ENCODE peak calls at places on chromosomes 2 and 18, in four cellular contexts. K, J, V and S are unnamed samples.

GRCh38 chr2:30191831-30192271 is 39.5 kb upstream of the LBH start:
- DNase-seq in K (no peak), J (no peak), V (no peak), S (peak)

GRCh38 chr2:150232871-150233270 is 254.6 kb downstream of the RND3 start:
- DNase-seq in K (no peak), J (no peak), V (no peak), S (no peak)

GRCh38 chr2:45889053-45889452 is 237.6 kb downstream of the PRKCE start:
- DNase-seq in K (no peak), J (peak), V (no peak), S (peak)

GRCh38 chr18:111292-112014 is 46.9 kb upstream of the USP14 start:
- DNase-seq in K (peak), J (peak), V (peak), S (peak)

GRCh38 chr2:33484042-33484621 is 7.7 kb downstream of the RASGRP3 start:
- DNase-seq in K (no peak), J (no peak), V (no peak), S (no peak)

GRCh38 chr2:209579236-209579749 is 155.4 kb downstream of the MAP2 start:
- DNase-seq in K (peak), J (peak), V (no peak), S (no peak)

GRCh38 chr2:164737612-164738081 is 104.0 kb downstream of the COBLL1 start:
- DNase-seq in K (peak), J (peak), V (peak), S (peak)

GRCh38 chr2:233810385-233810784 is 32.3 kb downstream of the MROH2A start:
- DNase-seq in K (no peak), J (no peak), V (no peak), S (no peak)

GRCh38 chr2:95232232-95232631 is 24.9 kb downstream of the ZNF892 start:
- DNase-seq in K (no peak), J (no peak), V (no peak), S (no peak)

GRCh38 chr2:25895620-25896019 is 17.3 kb upstream of the ASXL2 start:
- DNase-seq in K (no peak), J (no peak), V (no peak), S (no peak)

GRCh38 chr2:10504370-10504993 is 56.4 kb upstream of the ODC1 start:
- DNase-seq in K (no peak), J (no peak), V (no peak), S (no peak)

GRCh38 chr18:62809900-62810299 is 94.6 kb downstream of the PHLPP1 start:
- DNase-seq in K (no peak), J (no peak), V (peak), S (no peak)

GRCh38 chr2:129934044-129934822 is 45.2 kb upstream of the RAB6C start:
- DNase-seq in K (peak), J (peak), V (no peak), S (no peak)

GRCh38 chr2:37349376-37349775 is 4.9 kb downstream of the QPCT start:
- DNase-seq in K (no peak), J (no peak), V (peak), S (no peak)

GRCh38 chr2:10534514-10535250 is 86.6 kb upstream of the ODC1 start:
- DNase-seq in K (no peak), J (no peak), V (peak), S (no peak)

GRCh38 chr2:11395389-11395788 is 51.0 kb upstream of the ROCK2 start:
- DNase-seq in K (no peak), J (no peak), V (no peak), S (no peak)

GRCh38 chr2:26654061-26654340 is 12.8 kb upstream of the CIB4 start:
- DNase-seq in K (no peak), J (no peak), V (no peak), S (no peak)

GRCh38 chr18:54736981-54737380 is 91.3 kb upstream of the RAB27B start:
- DNase-seq in K (no peak), J (no peak), V (no peak), S (no peak)

GRCh38 chr18:43596106-43596712 is 318.9 kb upstream of the SYT4 start:
- DNase-seq in K (peak), J (no peak), V (peak), S (no peak)

GRCh38 chr2:157443795-157444642 is at the start of gene CYTIP:
- DNase-seq in K (no peak), J (no peak), V (no peak), S (no peak)

GRCh38 chr18:32289480-32290075 is 99.7 kb downstream of the MEP1B start:
- DNase-seq in K (peak), J (peak), V (peak), S (peak)

DNA sequence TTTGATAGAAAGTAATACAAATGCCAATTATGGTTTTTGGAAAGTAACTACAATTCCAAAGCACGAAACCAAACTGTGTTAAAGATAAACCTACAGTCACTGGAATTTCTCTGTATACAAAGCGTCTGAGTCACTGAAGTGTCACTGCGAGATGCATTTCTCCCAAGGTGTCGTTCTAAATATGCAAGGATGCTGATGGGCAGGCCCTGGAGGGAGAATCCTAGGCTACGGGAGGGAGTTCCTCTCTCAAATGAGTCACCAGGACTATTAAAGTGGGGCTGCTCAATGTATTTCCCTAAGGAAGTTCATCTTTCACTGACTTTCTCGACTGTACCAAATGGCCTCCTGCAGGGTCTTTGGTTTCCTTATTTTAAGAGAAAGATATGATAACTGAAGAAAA is 163.9 kb upstream of the STK17B start:
- DNase-seq in K (no peak), J (no peak), V (no peak), S (no peak)
- TF ChIP-seq FOXJ3 in K (no peak), J (no peak), V (no peak), S (no peak)

DNA sequence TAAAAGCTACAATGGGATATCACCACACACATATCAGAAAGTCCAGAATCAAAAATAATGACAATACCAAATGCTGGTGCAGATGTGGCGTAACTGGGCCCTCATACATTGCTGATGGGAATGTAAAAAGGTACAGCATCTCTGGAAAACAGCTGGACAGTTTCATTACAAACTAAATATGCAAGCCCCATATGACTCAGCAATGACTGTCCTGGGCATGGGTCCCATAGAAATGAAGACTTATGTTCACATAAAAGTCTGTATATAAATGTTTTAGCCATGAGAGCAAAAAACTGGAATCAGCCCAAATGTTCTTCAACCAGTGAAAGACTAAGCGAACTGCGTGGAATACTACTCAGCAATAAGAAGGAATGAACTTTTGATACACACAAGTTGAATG is 56.7 kb downstream of the ALPK2 start:
- DNase-seq in K (no peak), J (no peak), V (no peak), S (no peak)
- TF ChIP-seq FOXJ3 in K (no peak), J (no peak), V (no peak), S (no peak)

GRCh38 chr18:5630057-5630765 is 86.4 kb upstream of the EPB41L3 start:
- DNase-seq in K (peak), J (peak), V (no peak), S (peak)

GRCh38 chr18:5630766-5631413 is 87.1 kb upstream of the EPB41L3 start:
- DNase-seq in K (no peak), J (no peak), V (no peak), S (no peak)

GRCh38 chr18:5627756-5628511 is 84.1 kb upstream of the EPB41L3 start:
- DNase-seq in K (no peak), J (no peak), V (no peak), S (no peak)

GRCh38 chr18:5626130-5626880 is 82.5 kb upstream of the EPB41L3 start:
- DNase-seq in K (no peak), J (no peak), V (no peak), S (no peak)

DNA sequence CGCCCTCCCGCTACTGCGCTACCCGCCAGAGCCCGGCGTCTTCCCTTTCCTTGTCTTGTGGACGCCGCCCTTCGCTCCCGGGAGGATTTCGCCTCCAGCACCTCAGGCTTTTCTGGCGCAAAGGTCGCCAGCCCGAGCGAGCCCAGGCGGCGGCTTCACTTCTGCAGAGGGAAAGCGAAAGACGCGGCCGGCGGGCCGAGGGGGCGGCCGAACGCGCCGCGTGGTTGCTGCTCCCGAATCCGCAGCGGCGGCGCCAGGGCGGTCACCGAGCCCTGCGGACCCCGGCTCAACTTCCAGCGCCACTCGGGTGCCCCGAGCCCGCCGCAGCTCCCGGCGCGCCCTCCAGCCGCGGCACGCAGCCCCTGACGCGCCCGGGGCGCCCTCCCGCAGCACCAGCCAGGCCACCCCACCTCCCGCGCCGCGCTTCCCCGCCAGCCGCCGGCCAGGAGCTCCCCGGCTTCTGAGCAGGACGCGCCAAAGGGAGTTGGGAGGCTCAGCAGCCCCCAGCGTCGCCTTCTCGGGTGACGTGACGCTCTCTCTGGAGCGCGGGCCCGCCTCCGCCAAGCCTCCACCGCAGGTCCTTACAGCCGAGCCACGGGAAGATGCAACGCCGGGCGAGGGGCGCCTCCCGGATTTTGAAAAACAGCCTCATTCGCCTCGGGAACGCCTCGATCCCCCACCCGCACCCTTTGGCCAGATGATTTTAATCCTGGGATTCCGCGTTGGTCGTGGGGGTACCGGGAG is 84.9 kb upstream of the EPB41L3 start:
- DNase-seq in K (peak), J (peak), V (no peak), S (no peak)
- TF ChIP-seq FOXJ3 in K (no peak), J (no peak), V (no peak), S (no peak)

DNA sequence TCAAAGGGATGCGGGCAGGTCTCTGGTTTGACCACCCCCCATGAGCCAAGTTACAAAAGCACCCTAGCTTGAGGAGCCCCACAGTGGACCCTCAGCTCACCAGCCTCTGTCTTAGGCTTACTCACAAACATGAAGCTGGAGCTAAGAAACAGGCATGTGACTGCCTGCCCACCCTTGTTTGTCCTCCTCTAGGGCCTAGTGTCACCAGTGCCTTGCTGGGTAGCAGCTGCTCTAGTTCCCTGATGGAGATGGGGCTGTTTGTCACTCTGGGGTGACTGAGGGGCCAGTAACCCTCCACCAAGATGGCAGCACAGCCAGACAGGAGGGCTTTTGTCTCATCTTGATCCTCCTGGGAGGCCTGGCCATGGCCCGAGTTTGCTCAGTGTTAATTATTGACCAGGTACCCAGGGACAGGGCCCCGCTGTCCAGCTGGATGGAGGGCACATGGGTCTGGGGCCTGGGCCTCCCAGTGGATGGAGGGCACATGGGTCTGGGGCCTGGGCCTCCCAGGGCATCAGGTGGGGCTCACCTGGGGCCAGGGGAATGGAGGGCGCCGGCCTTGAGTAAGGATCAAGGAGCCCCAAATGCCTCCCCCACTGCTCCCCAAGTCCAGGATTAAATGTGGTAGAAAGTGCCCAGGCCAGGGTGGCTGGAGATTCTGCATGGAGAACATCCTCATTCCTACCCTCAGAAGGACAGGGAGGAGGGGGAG is 185.9 kb upstream of the HAAO start:
- DNase-seq in K (peak), J (no peak), V (peak), S (no peak)
- TF ChIP-seq FOXJ3 in K (no peak), J (no peak), V (peak), S (no peak)

DNA sequence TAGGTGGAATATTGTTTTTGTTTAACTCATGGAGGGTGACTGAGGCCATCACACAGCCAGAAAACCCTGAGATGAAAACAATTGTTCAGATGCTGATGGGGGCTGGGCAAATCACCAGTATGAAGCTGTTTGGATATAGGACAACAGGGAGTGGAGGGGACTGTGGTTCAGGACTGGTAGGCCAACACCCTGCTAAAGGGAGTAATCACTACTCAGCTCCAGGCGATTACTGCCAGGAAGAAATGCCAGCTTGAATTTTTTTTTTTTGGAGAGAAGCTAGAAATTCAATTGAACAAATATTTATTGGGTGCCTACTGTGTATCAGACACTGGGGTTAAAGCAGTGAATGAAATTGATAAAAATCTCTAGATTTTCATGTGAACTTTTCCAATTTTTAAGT is 37.4 kb downstream of the TNP1 start:
- DNase-seq in K (no peak), J (no peak), V (no peak), S (no peak)
- TF ChIP-seq FOXJ3 in K (no peak), J (no peak), V (no peak), S (no peak)

DNA sequence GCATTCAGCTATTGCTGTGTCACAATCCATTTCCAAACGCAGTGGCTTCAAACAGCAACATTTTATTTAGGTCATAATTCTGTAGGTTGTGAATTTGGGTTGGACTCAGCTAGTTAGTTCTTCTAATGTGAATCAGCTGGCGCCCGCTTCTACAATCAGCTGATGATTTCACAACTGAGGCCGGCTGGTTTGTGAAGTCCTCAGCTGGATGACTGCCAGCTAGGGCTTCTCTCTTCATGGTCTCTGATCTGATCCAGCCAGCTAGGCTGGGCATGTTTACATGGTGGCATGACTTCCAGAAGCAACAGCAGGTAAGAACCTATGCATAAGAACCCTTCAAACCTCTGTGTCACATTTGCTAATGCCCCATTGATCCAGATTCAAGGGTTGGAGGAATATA is 172.0 kb downstream of the SLC4A10 start:
- DNase-seq in K (no peak), J (no peak), V (peak), S (no peak)
- TF ChIP-seq FOXJ3 in K (no peak), J (no peak), V (no peak), S (no peak)

GRCh38 chr2:225512873-225513580 is 113.5 kb downstream of the NYAP2 start:
- DNase-seq in K (no peak), J (no peak), V (peak), S (no peak)

GRCh38 chr2:225510794-225511193 is 111.3 kb downstream of the NYAP2 start:
- DNase-seq in K (no peak), J (no peak), V (no peak), S (no peak)

GRCh38 chr2:225512469-225512868 is 113.0 kb downstream of the NYAP2 start:
- DNase-seq in K (no peak), J (no peak), V (no peak), S (no peak)
- TF ChIP-seq FOXJ3 in K (no peak), J (no peak), V (no peak), S (no peak)

DNA sequence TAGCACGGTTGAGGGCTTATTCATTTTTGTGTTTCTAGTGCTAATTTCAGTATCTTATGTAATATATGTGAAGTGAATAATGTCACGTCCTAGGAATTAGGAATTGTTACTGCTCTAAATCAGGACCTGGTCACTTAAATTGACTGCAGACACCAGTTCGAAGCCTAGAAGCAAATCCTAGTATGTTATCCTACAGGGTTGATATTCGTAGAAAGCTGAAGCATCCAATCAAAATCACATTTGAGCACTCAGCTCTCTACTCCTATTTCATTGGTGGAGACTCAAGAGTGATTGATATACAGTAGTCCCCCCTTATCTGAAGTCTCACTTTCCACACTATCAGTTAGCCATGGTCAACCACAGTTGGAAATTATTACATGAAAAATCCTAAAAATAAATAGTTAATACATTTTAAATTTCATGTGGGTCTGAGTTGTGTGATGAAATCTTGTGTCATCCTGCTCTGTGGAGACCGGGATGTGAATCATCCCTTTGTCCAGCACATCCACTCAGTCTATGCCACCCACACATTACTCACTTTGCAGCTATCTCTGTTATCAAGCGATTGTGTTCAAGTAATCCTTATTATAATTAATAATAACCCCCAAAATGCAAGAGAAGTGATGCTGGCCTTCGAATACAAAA is 35.2 kb upstream of the SCN9A start:
- DNase-seq in K (no peak), J (no peak), V (peak), S (no peak)
- TF ChIP-seq FOXJ3 in K (no peak), J (no peak), V (no peak), S (no peak)

GRCh38 chr18:9619545-9619944 is 5.2 kb upstream of the PPP4R1 start:
- DNase-seq in K (no peak), J (no peak), V (no peak), S (no peak)

GRCh38 chr18:9615973-9616559 is 1.7 kb upstream of the PPP4R1 start:
- DNase-seq in K (no peak), J (no peak), V (no peak), S (no peak)

GRCh38 chr18:9619056-9619455 is 4.7 kb upstream of the PPP4R1 start:
- DNase-seq in K (no peak), J (no peak), V (no peak), S (no peak)

GRCh38 chr18:9617006-9617542 is 2.7 kb upstream of the PPP4R1 start:
- DNase-seq in K (no peak), J (no peak), V (no peak), S (no peak)

GRCh38 chr18:9619990-9620389 is 5.6 kb upstream of the PPP4R1 start:
- DNase-seq in K (no peak), J (no peak), V (no peak), S (no peak)
- TF ChIP-seq FOXJ3 in K (no peak), J (no peak), V (no peak), S (no peak)